ENCODE peak calls at places on chromosomes 4 and X, in five cellular contexts. C, V, N, W and I are unnamed samples.

GRCh38 chr4:88522702-88523324 is 763 bp downstream of the PYURF start:
- DNase-seq in N (no peak), V (peak; percentile 45), C (peak; percentile 66), W (peak; percentile 46), I (no peak)

GRCh38 chr4:118826723-118827444 is 9.0 kb downstream of the SEC24D start:
- DNase-seq in V (no peak), N (no peak), W (no peak), C (no peak), I (no peak)

GRCh38 chr4:168995537-168996295 is 14.3 kb downstream of the CBR4 start:
- DNase-seq in C (no peak), V (no peak), N (no peak), W (peak; percentile 17), I (no peak)

GRCh38 chrX:144730486-144730885 is 516.8 kb upstream of the SPANXN1 start:
- DNase-seq in N (no peak), V (no peak), C (no peak), W (peak; percentile 66), I (no peak)

GRCh38 chr4:176191974-176192373 is 3.4 kb downstream of the SPATA4 start:
- DNase-seq in N (no peak), V (peak; percentile 32), C (no peak), W (peak; percentile 14), I (no peak)

GRCh38 chrX:133926809-133927208 is 58.6 kb downstream of the GPC3 start:
- DNase-seq in W (no peak), N (no peak), V (no peak), C (no peak), I (no peak)

GRCh38 chrX:154515803-154516654 is at the start of gene FAM3A:
- DNase-seq in W (peak; percentile 87), N (peak; percentile 92), V (peak; percentile 93), C (peak; percentile 96), I (peak; percentile 95)

GRCh38 chr4:188266386-188266785 is 127.1 kb downstream of the TRIML1 start:
- DNase-seq in V (no peak), W (no peak), N (no peak), C (no peak), I (no peak)

GRCh38 chrX:97389761-97390192 is 506.1 kb downstream of the RPA4 start:
- DNase-seq in N (no peak), W (peak; percentile 82), C (no peak), V (no peak), I (no peak)

GRCh38 chr4:42483426-42484379 is 86.4 kb downstream of the SHISA3 start:
- DNase-seq in C (no peak), W (no peak), V (no peak), N (no peak), I (no peak)

GRCh38 chr4:3219761-3220481 is 29.0 kb upstream of the MSANTD1 start:
- DNase-seq in V (no peak), W (no peak), C (no peak), N (no peak), I (no peak)

GRCh38 chr4:169270156-169270809 is 473 bp downstream of the SH3RF1 start:
- DNase-seq in W (peak; percentile 55), C (peak; percentile 75), N (peak; percentile 66), V (peak; percentile 87), I (peak; percentile 68)

GRCh38 chr4:152630361-152630760 is 49.4 kb downstream of the TMEM154 start:
- DNase-seq in V (no peak), C (no peak), W (no peak), N (no peak), I (no peak)

GRCh38 chr4:105805501-105806120 is 89.7 kb upstream of the NPNT start:
- DNase-seq in W (no peak), C (no peak), N (no peak), V (no peak), I (no peak)

GRCh38 chr4:108971473-108971872 is 208.6 kb upstream of the ETNPPL start:
- DNase-seq in W (no peak), V (no peak), C (no peak), N (no peak), I (no peak)

GRCh38 chrX:133215747-133216146 is 2.4 kb downstream of the TFDP3 start:
- DNase-seq in V (peak; percentile 40), C (no peak), W (peak; percentile 3), N (no peak), I (no peak)

GRCh38 chr4:112714922-112715901 is 78.3 kb downstream of the LARP7 start:
- DNase-seq in C (no peak), W (no peak), N (no peak), V (no peak), I (no peak)

GRCh38 chr4:26885912-26886274 is 25.3 kb downstream of the STIM2 start:
- DNase-seq in V (no peak), W (no peak), C (no peak), N (no peak), I (no peak)

GRCh38 chr4:153166971-153167501 is 37.2 kb upstream of the TRIM2 start:
- DNase-seq in W (peak; percentile 81), C (no peak), V (no peak), N (no peak), I (no peak)

GRCh38 chrX:110442631-110443030 is 84.0 kb downstream of the RTL9 start:
- DNase-seq in V (peak; percentile 61), W (peak; percentile 28), N (no peak), C (no peak), I (no peak)

GRCh38 chr4:114334808-114335739 is 263.5 kb upstream of the UGT8 start:
- DNase-seq in W (no peak), N (no peak), C (no peak), V (peak; percentile 9), I (no peak)

GRCh38 chr4:184473515-184474260 is 662 bp downstream of the IRF2 start:
- DNase-seq in C (no peak), W (no peak), V (peak; percentile 71), N (peak; percentile 46), I (peak; percentile 49)

GRCh38 chr4:97215426-97215825 is 927.9 kb downstream of the STPG2 start:
- DNase-seq in W (no peak), V (no peak), C (no peak), N (no peak), I (no peak)

GRCh38 chr4:89410687-89411086 is 103.1 kb upstream of the GPRIN3 start:
- DNase-seq in V (no peak), C (no peak), W (peak; percentile 32), N (no peak), I (no peak)

GRCh38 chrX:154307207-154307606 is 11.6 kb downstream of the TKTL1 start:
- DNase-seq in C (no peak), V (peak; percentile 38), W (no peak), N (no peak), I (no peak)

GRCh38 chr4:186392017-186392416 is 126.0 kb downstream of the F11 start:
- DNase-seq in N (no peak), C (no peak), V (no peak), W (no peak), I (no peak)

GRCh38 chrX:109199726-109200125 is 282.2 kb downstream of the GUCY2F start:
- DNase-seq in C (no peak), N (no peak), V (no peak), W (peak; percentile 47), I (no peak)

GRCh38 chr4:134727696-134728095 is 526.1 kb upstream of the PABPC4L start:
- DNase-seq in N (no peak), V (no peak), C (no peak), W (no peak), I (no peak)

GRCh38 chr4:11596989-11597388 is 168.3 kb upstream of the HS3ST1 start:
- DNase-seq in C (no peak), W (no peak), V (no peak), N (no peak), I (no peak)

GRCh38 chrX:119646515-119646914 is 40.3 kb upstream of the NKRF start:
- DNase-seq in C (no peak), V (no peak), N (no peak), W (no peak), I (no peak)

GRCh38 chrX:125395626-125396025 is 76.0 kb downstream of the TEX13C start:
- DNase-seq in N (no peak), W (no peak), V (no peak), C (no peak), I (no peak)

GRCh38 chr4:828641-829271 is 2.8 kb upstream of the CPLX1 start:
- DNase-seq in V (peak; percentile 61), W (no peak), N (no peak), C (peak; percentile 62), I (peak; percentile 35)
- H3K4me3 ChIP-seq in V (no peak overlapping the region), W (no peak overlapping the region), N (no peak overlapping the region), C (no peak overlapping the region), I (no peak overlapping the region)

DNA sequence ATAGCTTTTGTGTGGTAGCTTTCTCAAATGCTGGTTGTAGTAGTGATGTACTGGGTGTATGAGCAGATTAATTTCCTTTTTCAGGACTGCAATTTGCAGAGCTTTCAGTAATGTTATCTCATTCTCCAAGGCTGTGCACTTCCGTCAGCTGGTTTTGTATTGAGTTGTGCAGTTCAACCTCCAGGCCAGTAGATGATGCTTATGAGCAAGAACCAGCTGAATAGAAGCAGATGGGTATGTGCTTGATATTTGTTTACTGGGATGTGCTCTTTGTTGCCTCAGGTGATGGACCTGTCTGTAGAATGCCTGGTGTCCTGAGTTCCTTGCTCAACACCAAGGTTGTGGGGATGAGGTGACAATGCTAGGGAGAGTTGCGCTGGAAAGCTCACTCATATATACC is 462.8 kb downstream of the PCDH18 start:
- DNase-seq in W (no peak), C (no peak), V (no peak), N (no peak), I (no peak)
- TF ChIP-seq CTCF in W (no peak), C (no peak), V (peak; percentile 24), N (no peak), I (no peak)

GRCh38 chr4:41360214-41360910 is 103.6 kb downstream of the UCHL1 start:
- DNase-seq in V (peak; percentile 90), W (peak; percentile 36), C (peak; percentile 76), N (peak; percentile 71), I (peak; percentile 85)

GRCh38 chr4:41362647-41363383 is 106.1 kb downstream of the UCHL1 start:
- DNase-seq in V (no peak), C (no peak), N (no peak), W (no peak), I (no peak)

GRCh38 chr4:41360911-41361830 is 104.4 kb downstream of the UCHL1 start:
- DNase-seq in N (peak; percentile 50), C (peak; percentile 78), W (peak; percentile 18), V (peak; percentile 46), I (peak; percentile 55)

GRCh38 chr4:41363384-41363981 is 106.8 kb downstream of the UCHL1 start:
- DNase-seq in W (peak; percentile 24), N (peak; percentile 44), C (no peak), V (no peak), I (no peak)

GRCh38 chr4:41361831-41362646 is 105.3 kb downstream of the UCHL1 start:
- DNase-seq in V (peak; percentile 39), W (no peak), C (no peak), N (no peak), I (no peak)
- H3K4me3 ChIP-seq in V (no peak overlapping the region), W (no peak overlapping the region), C (peak overlapping the region; percentile 93), N (peak overlapping the region; percentile 85), I (peak overlapping the region; percentile 94)

DNA sequence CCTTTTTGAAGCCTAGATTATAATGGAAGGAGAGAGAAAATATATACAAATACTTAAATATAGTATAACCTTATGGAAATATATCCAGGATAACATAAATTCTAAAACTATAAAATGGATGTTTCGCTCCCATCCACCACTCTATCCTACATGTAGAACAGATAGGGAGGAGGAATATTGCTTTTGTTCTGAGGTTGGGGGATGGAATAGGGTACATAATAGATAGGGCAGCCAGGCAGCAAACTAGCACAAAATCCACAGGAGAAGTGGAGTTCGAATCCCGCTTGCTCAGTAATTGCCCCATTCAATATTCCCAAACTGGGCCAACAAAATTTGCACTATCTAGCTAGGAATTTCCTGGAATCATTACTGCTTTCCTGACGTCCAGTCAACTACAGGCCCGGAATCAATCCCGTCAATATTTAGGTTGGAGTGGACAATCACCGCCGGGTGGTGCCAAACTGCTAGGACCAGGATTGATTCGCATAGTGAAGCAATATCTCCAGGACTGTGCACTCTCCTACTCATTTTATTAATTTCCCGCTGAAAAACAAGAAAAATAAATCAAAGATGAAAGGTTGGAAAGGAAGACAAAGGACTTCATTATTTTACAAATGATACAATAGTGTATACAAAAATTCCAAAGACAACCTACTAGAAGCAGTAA is 40.4 kb upstream of the PAPSS1 start:
- DNase-seq in W (no peak), N (no peak), C (no peak), V (peak; percentile 2), I (peak; percentile 12)
- TF ChIP-seq CTCF in W (no peak), N (no peak), C (no peak), V (peak; percentile 34), I (peak; percentile 22)